ENCODE peak calls at places on chromosome 4, in eight cellular contexts. One of them, this sample, is unnamed.

GRCh38 chr4:46016306-46016705 is 107.5 kb downstream of the GABRG1 start:
- DNase-seq in H1: no peak
- DNase-seq in left ventricle myocardium inferior: no peak
- DNase-seq in H9: no peak
- DNase-seq in transverse colon: no peak
- DNase-seq in right cardiac atrium: no peak
- DNase-seq in IMR-90: no peak
- DNase-seq in heart left ventricle: no peak
- DNase-seq in this sample: no peak

GRCh38 chr4:89753601-89754066 is 83.3 kb downstream of the SNCA start:
- DNase-seq in H1: no peak
- DNase-seq in left ventricle myocardium inferior: no peak
- DNase-seq in H9: no peak
- DNase-seq in transverse colon: no peak
- DNase-seq in right cardiac atrium: no peak
- DNase-seq in IMR-90: peak; percentile 95
- DNase-seq in heart left ventricle: no peak
- DNase-seq in this sample: no peak

GRCh38 chr4:182724414-182724813 is 192.8 kb downstream of the DCTD start:
- DNase-seq in H1: no peak
- DNase-seq in left ventricle myocardium inferior: no peak
- DNase-seq in H9: no peak
- DNase-seq in transverse colon: no peak
- DNase-seq in right cardiac atrium: no peak
- DNase-seq in IMR-90: peak; percentile 26
- DNase-seq in heart left ventricle: no peak
- DNase-seq in this sample: no peak

GRCh38 chr4:108053281-108053701 is 63.6 kb downstream of the HADH start:
- DNase-seq in H1: no peak
- DNase-seq in left ventricle myocardium inferior: no peak
- DNase-seq in H9: no peak
- DNase-seq in transverse colon: no peak
- DNase-seq in right cardiac atrium: no peak
- DNase-seq in IMR-90: no peak
- DNase-seq in heart left ventricle: no peak
- DNase-seq in this sample: no peak

GRCh38 chr4:4859010-4859798 is at the start of gene MSX1:
- DNase-seq in H1: peak; percentile 92
- DNase-seq in left ventricle myocardium inferior: peak; percentile 87
- DNase-seq in H9: peak; percentile 96
- DNase-seq in transverse colon: peak; percentile 76
- DNase-seq in right cardiac atrium: peak; percentile 93
- DNase-seq in IMR-90: peak; percentile 75
- DNase-seq in heart left ventricle: peak; percentile 90
- DNase-seq in this sample: peak; percentile 88

GRCh38 chr4:70632028-70632427 is 3.5 kb downstream of the ENAM start:
- DNase-seq in H1: no peak
- DNase-seq in left ventricle myocardium inferior: no peak
- DNase-seq in H9: no peak
- DNase-seq in transverse colon: no peak
- DNase-seq in right cardiac atrium: no peak
- DNase-seq in IMR-90: peak; percentile 47
- DNase-seq in heart left ventricle: no peak
- DNase-seq in this sample: no peak

GRCh38 chr4:87073570-87074470 is 139.0 kb downstream of the AFF1 start:
- DNase-seq in H1: no peak
- DNase-seq in left ventricle myocardium inferior: peak; percentile 47
- DNase-seq in H9: no peak
- DNase-seq in transverse colon: peak; percentile 60
- DNase-seq in right cardiac atrium: peak; percentile 68
- DNase-seq in IMR-90: peak; percentile 62
- DNase-seq in heart left ventricle: no peak
- DNase-seq in this sample: peak; percentile 45

GRCh38 chr4:55834086-55834795 is 14.7 kb downstream of the EXOC1L start:
- DNase-seq in H1: no peak
- DNase-seq in left ventricle myocardium inferior: no peak
- DNase-seq in H9: no peak
- DNase-seq in transverse colon: no peak
- DNase-seq in right cardiac atrium: no peak
- DNase-seq in IMR-90: no peak
- DNase-seq in heart left ventricle: no peak
- DNase-seq in this sample: no peak

GRCh38 chr4:56215138-56215793 is 172.0 kb downstream of the AASDH start:
- DNase-seq in H1: no peak
- DNase-seq in left ventricle myocardium inferior: no peak
- DNase-seq in H9: no peak
- DNase-seq in transverse colon: no peak
- DNase-seq in right cardiac atrium: no peak
- DNase-seq in IMR-90: no peak
- DNase-seq in heart left ventricle: no peak
- DNase-seq in this sample: no peak

GRCh38 chr4:40301592-40301991 is 33.5 kb upstream of the CHRNA9 start:
- DNase-seq in H1: no peak
- DNase-seq in left ventricle myocardium inferior: no peak
- DNase-seq in H9: no peak
- DNase-seq in transverse colon: peak; percentile 64
- DNase-seq in right cardiac atrium: no peak
- DNase-seq in IMR-90: no peak
- DNase-seq in heart left ventricle: no peak
- DNase-seq in this sample: no peak

GRCh38 chr4:130053723-130054122 is 957.8 kb downstream of the C4orf33 start:
- DNase-seq in H1: no peak
- DNase-seq in left ventricle myocardium inferior: no peak
- DNase-seq in H9: no peak
- DNase-seq in transverse colon: no peak
- DNase-seq in right cardiac atrium: no peak
- DNase-seq in IMR-90: no peak
- DNase-seq in heart left ventricle: no peak
- DNase-seq in this sample: no peak

GRCh38 chr4:102778720-102779119 is 18.0 kb upstream of the MANBA start:
- DNase-seq in H1: no peak
- DNase-seq in left ventricle myocardium inferior: no peak
- DNase-seq in H9: no peak
- DNase-seq in transverse colon: peak; percentile 64
- DNase-seq in right cardiac atrium: no peak
- DNase-seq in IMR-90: no peak
- DNase-seq in heart left ventricle: no peak
- DNase-seq in this sample: peak; percentile 76

GRCh38 chr4:7073526-7074390 is 5.9 kb upstream of the GRPEL1 start:
- DNase-seq in H1: peak; percentile 66
- DNase-seq in left ventricle myocardium inferior: no peak
- DNase-seq in H9: peak; percentile 69
- DNase-seq in transverse colon: no peak
- DNase-seq in right cardiac atrium: no peak
- DNase-seq in IMR-90: peak; percentile 42
- DNase-seq in heart left ventricle: no peak
- DNase-seq in this sample: peak; percentile 59

GRCh38 chr4:83644677-83645639 is 109.0 kb downstream of the GPAT3 start:
- DNase-seq in H1: no peak
- DNase-seq in left ventricle myocardium inferior: no peak
- DNase-seq in H9: no peak
- DNase-seq in transverse colon: no peak
- DNase-seq in right cardiac atrium: no peak
- DNase-seq in IMR-90: peak; percentile 65
- DNase-seq in heart left ventricle: no peak
- DNase-seq in this sample: no peak

GRCh38 chr4:155179216-155179615 is 29.2 kb upstream of the NPY2R start:
- DNase-seq in H1: no peak
- DNase-seq in left ventricle myocardium inferior: no peak
- DNase-seq in H9: no peak
- DNase-seq in transverse colon: no peak
- DNase-seq in right cardiac atrium: no peak
- DNase-seq in IMR-90: no peak
- DNase-seq in heart left ventricle: no peak
- DNase-seq in this sample: no peak

GRCh38 chr4:103424853-103425252 is 226.7 kb upstream of the CENPE start:
- DNase-seq in H1: no peak
- DNase-seq in left ventricle myocardium inferior: no peak
- DNase-seq in H9: no peak
- DNase-seq in transverse colon: no peak
- DNase-seq in right cardiac atrium: no peak
- DNase-seq in IMR-90: no peak
- DNase-seq in heart left ventricle: no peak
- DNase-seq in this sample: no peak

GRCh38 chr4:8860892-8861575 is 10.6 kb downstream of the HMX1 start:
- DNase-seq in H1: peak; percentile 81
- DNase-seq in left ventricle myocardium inferior: no peak
- DNase-seq in H9: peak; percentile 85
- DNase-seq in transverse colon: no peak
- DNase-seq in right cardiac atrium: no peak
- DNase-seq in IMR-90: no peak
- DNase-seq in heart left ventricle: peak; percentile 2
- DNase-seq in this sample: no peak

GRCh38 chr4:55318135-55318534 is 27.9 kb upstream of the SRD5A3 start:
- DNase-seq in H1: no peak
- DNase-seq in left ventricle myocardium inferior: no peak
- DNase-seq in H9: no peak
- DNase-seq in transverse colon: no peak
- DNase-seq in right cardiac atrium: no peak
- DNase-seq in IMR-90: no peak
- DNase-seq in heart left ventricle: no peak
- DNase-seq in this sample: no peak

GRCh38 chr4:124484940-124485339 is 227.6 kb downstream of the ANKRD50 start:
- DNase-seq in H1: no peak
- DNase-seq in left ventricle myocardium inferior: no peak
- DNase-seq in H9: no peak
- DNase-seq in transverse colon: no peak
- DNase-seq in right cardiac atrium: no peak
- DNase-seq in IMR-90: no peak
- DNase-seq in heart left ventricle: no peak
- DNase-seq in this sample: no peak

GRCh38 chr4:30763337-30763736 is 43.2 kb downstream of the PCDH7 start:
- DNase-seq in H1: no peak
- DNase-seq in left ventricle myocardium inferior: no peak
- DNase-seq in H9: no peak
- DNase-seq in transverse colon: no peak
- DNase-seq in right cardiac atrium: no peak
- DNase-seq in IMR-90: peak; percentile 80
- DNase-seq in heart left ventricle: no peak
- DNase-seq in this sample: no peak

GRCh38 chr4:40912455-40913055 is 162.8 kb downstream of the NSUN7 start:
- DNase-seq in H1: no peak
- DNase-seq in left ventricle myocardium inferior: no peak
- DNase-seq in H9: no peak
- DNase-seq in transverse colon: no peak
- DNase-seq in right cardiac atrium: no peak
- DNase-seq in IMR-90: peak; percentile 71
- DNase-seq in heart left ventricle: no peak
- DNase-seq in this sample: no peak

GRCh38 chr4:24010994-24011393 is 121.1 kb upstream of the PPARGC1A start:
- DNase-seq in H1: no peak
- DNase-seq in left ventricle myocardium inferior: no peak
- DNase-seq in H9: no peak
- DNase-seq in transverse colon: no peak
- DNase-seq in right cardiac atrium: no peak
- DNase-seq in IMR-90: no peak
- DNase-seq in heart left ventricle: no peak
- DNase-seq in this sample: no peak

GRCh38 chr4:6962211-6963041 is 52.8 kb downstream of the TBC1D14 start:
- DNase-seq in H1: no peak
- DNase-seq in left ventricle myocardium inferior: no peak
- DNase-seq in H9: no peak
- DNase-seq in transverse colon: no peak
- DNase-seq in right cardiac atrium: no peak
- DNase-seq in IMR-90: no peak
- DNase-seq in heart left ventricle: no peak
- DNase-seq in this sample: no peak

GRCh38 chr4:168508683-168509082 is 11.8 kb downstream of the PALLD start:
- DNase-seq in H1: no peak
- DNase-seq in left ventricle myocardium inferior: no peak
- DNase-seq in H9: no peak
- DNase-seq in transverse colon: no peak
- DNase-seq in right cardiac atrium: no peak
- DNase-seq in IMR-90: no peak
- DNase-seq in heart left ventricle: no peak
- DNase-seq in this sample: no peak
- H3K4me1 ChIP-seq in H1: no peaks in the 10 kb centered on the region
- H3K4me1 ChIP-seq in left ventricle myocardium inferior: peaks cover 58% of the 10 kb centered on the region
- H3K4me1 ChIP-seq in H9: no peaks in the 10 kb centered on the region
- H3K4me1 ChIP-seq in transverse colon: no peaks in the 10 kb centered on the region
- H3K4me1 ChIP-seq in right cardiac atrium: peaks cover 2% of the 10 kb centered on the region
- H3K4me1 ChIP-seq in IMR-90: peaks cover 2% of the 10 kb centered on the region
- H3K4me1 ChIP-seq in heart left ventricle: peaks cover 51% of the 10 kb centered on the region
- H3K4me1 ChIP-seq in this sample: no peaks in the 10 kb centered on the region

DNA sequence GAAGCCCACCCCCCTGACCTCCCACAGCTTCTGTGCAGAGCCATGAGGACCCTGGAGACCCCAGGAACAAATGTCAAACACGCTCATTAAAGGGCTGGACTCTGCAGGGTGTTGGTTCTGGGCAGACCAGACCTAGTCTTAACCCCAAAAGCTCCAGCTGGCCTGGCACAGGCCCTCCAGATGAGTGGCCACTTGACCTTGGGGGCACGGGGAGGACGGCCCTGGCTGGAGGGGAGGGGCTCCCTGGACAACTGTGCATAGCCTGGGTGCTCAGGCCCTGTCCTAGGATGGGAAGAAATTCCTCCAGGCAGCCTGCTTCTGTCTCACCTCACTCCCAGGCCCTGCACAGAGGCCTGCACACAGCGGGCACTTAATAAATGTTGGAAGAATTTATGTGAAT is 9.4 kb downstream of the ADRA2C start:
- DNase-seq in H1: no peak
- DNase-seq in left ventricle myocardium inferior: no peak
- DNase-seq in H9: no peak
- DNase-seq in transverse colon: no peak
- DNase-seq in right cardiac atrium: peak; percentile 24
- DNase-seq in IMR-90: no peak
- DNase-seq in heart left ventricle: no peak
- DNase-seq in this sample: no peak
- H3K27ac ChIP-seq in H1: no peak overlapping the region
- H3K27ac ChIP-seq in left ventricle myocardium inferior: no peak overlapping the region
- H3K27ac ChIP-seq in H9: no peak overlapping the region
- H3K27ac ChIP-seq in transverse colon: no peak overlapping the region
- H3K27ac ChIP-seq in right cardiac atrium: no peak overlapping the region
- H3K27ac ChIP-seq in IMR-90: no peak overlapping the region
- H3K27ac ChIP-seq in heart left ventricle: no peak overlapping the region
- H3K27ac ChIP-seq in this sample: no peak overlapping the region

GRCh38 chr4:76990288-76991080 is 40.9 kb downstream of the SEPTIN11 start:
- DNase-seq in H1: no peak
- DNase-seq in left ventricle myocardium inferior: no peak
- DNase-seq in H9: no peak
- DNase-seq in transverse colon: no peak
- DNase-seq in right cardiac atrium: no peak
- DNase-seq in IMR-90: peak; percentile 96
- DNase-seq in heart left ventricle: no peak
- DNase-seq in this sample: no peak
- H3K4me1 ChIP-seq in H1: peaks cover 11% of the 10 kb centered on the region
- H3K4me1 ChIP-seq in left ventricle myocardium inferior: peaks cover 53% of the 10 kb centered on the region
- H3K4me1 ChIP-seq in H9: peaks cover 7% of the 10 kb centered on the region
- H3K4me1 ChIP-seq in transverse colon: peaks cover 44% of the 10 kb centered on the region
- H3K4me1 ChIP-seq in right cardiac atrium: no peaks in the 10 kb centered on the region
- H3K4me1 ChIP-seq in IMR-90: peaks cover 27% of the 10 kb centered on the region
- H3K4me1 ChIP-seq in heart left ventricle: peaks cover 48% of the 10 kb centered on the region
- H3K4me1 ChIP-seq in this sample: peaks cover 1% of the 10 kb centered on the region

DNA sequence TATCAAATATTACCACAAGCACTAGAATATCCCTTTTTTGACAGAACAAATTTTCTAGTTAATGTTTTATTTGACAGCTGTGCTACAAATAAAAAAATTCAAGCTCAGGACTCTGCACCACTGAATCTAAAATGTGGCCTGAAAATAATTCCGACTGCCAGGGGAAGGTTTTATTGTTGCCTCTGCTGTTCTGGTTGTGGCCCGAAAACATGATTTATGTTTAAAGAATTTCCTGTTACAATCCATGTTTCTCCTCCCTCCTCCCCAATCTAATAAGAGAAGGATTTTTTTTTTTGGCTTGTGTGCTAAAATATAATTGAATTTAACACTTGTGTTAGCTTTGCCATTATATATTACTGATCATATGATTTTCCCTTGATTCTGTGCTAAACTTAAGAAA is 227.8 kb downstream of the DCLK2 start:
- DNase-seq in H1: no peak
- DNase-seq in left ventricle myocardium inferior: no peak
- DNase-seq in H9: no peak
- DNase-seq in transverse colon: no peak
- DNase-seq in right cardiac atrium: no peak
- DNase-seq in IMR-90: peak; percentile 55
- DNase-seq in heart left ventricle: no peak
- DNase-seq in this sample: no peak
- H3K27ac ChIP-seq in H1: no peak overlapping the region
- H3K27ac ChIP-seq in left ventricle myocardium inferior: no peak overlapping the region
- H3K27ac ChIP-seq in H9: no peak overlapping the region
- H3K27ac ChIP-seq in transverse colon: peak overlapping the region; percentile 36
- H3K27ac ChIP-seq in right cardiac atrium: no peak overlapping the region
- H3K27ac ChIP-seq in IMR-90: peak overlapping the region; percentile 7
- H3K27ac ChIP-seq in heart left ventricle: peak overlapping the region; percentile 34
- H3K27ac ChIP-seq in this sample: no peak overlapping the region